ENCODE peak calls at places on chromosomes 11 and 22, in eight cellular contexts. U, T, G, F, B, O, J and A are unnamed samples.

GRCh38 chr22:27226666-27227065 is 569.3 kb downstream of the MIAT start:
- DNase-seq in G (no peak), T (no peak), F (peak; percentile 24), U (no peak), J (no peak), O (no peak), B (no peak), A (no peak)

GRCh38 chr11:90867416-90867815 is 644.6 kb upstream of the CHORDC1 start:
- DNase-seq in B (no peak), U (no peak), J (no peak), G (no peak), O (no peak), F (no peak), T (no peak), A (no peak)

GRCh38 chr11:6778518-6778917 is 4.3 kb upstream of the OR2AG1 start:
- DNase-seq in B (no peak), O (no peak), U (peak; percentile 44), G (no peak), F (no peak), T (no peak), J (no peak), A (no peak)

GRCh38 chr22:32325811-32326237 is 31.8 kb upstream of the RFPL3 start:
- DNase-seq in O (no peak), T (no peak), J (no peak), G (no peak), F (no peak), B (no peak), U (no peak), A (no peak)

GRCh38 chr11:17145972-17146371 is 61.8 kb downstream of the PIK3C2A start:
- DNase-seq in O (no peak), T (no peak), F (no peak), J (no peak), G (no peak), U (no peak), B (no peak), A (no peak)

GRCh38 chr11:83818349-83818748 is 532.2 kb upstream of the CCDC90B start:
- DNase-seq in B (no peak), F (peak; percentile 84), O (no peak), G (no peak), U (no peak), T (no peak), J (no peak), A (no peak)

GRCh38 chr11:86938900-86939880 is 16.0 kb downstream of the FZD4 start:
- DNase-seq in T (peak; percentile 36), J (no peak), F (peak; percentile 52), U (peak; percentile 95), B (peak; percentile 15), O (no peak), G (no peak), A (no peak)

GRCh38 chr22:37808294-37808657 is 542 bp downstream of the GCAT start:
- DNase-seq in F (no peak), O (no peak), G (no peak), T (no peak), B (no peak), U (no peak), J (no peak), A (no peak)

GRCh38 chr22:19819911-19820879 is 34.5 kb downstream of the GNB1L start:
- DNase-seq in J (no peak), O (no peak), U (no peak), G (no peak), F (no peak), T (no peak), B (no peak), A (no peak)

GRCh38 chr11:65496304-65497140 is 2.3 kb upstream of the MALAT1 start:
- DNase-seq in J (no peak), F (peak; percentile 14), T (no peak), O (no peak), B (no peak), U (no peak), G (peak; percentile 66), A (peak; percentile 7)

GRCh38 chr11:128776434-128777284 is 82.8 kb downstream of the FLI1 start:
- DNase-seq in T (no peak), F (no peak), U (peak; percentile 76), B (no peak), J (peak; percentile 61), G (no peak), O (peak; percentile 76), A (peak; percentile 45)

GRCh38 chr22:30224161-30224857 is 22.2 kb downstream of the LIF start:
- DNase-seq in G (no peak), F (peak; percentile 57), T (no peak), B (no peak), O (no peak), J (no peak), U (peak; percentile 43), A (no peak)

GRCh38 chr11:18203723-18204122 is 31.1 kb downstream of the MRGPRX4 start:
- DNase-seq in O (no peak), B (peak; percentile 13), F (peak; percentile 41), T (no peak), G (no peak), U (peak; percentile 9), J (no peak), A (no peak)

GRCh38 chr11:130202818-130203671 is 43.5 kb downstream of the ST14 start:
- DNase-seq in O (no peak), B (no peak), T (no peak), U (no peak), F (no peak), G (no peak), J (no peak), A (no peak)

GRCh38 chr11:58006940-58007339 is 16.7 kb upstream of the OR9Q1 start:
- DNase-seq in J (no peak), F (peak; percentile 70), O (no peak), G (no peak), T (no peak), B (no peak), U (no peak), A (no peak)

GRCh38 chr11:128291835-128292234 is 295.5 kb downstream of the ETS1 start:
- DNase-seq in O (no peak), J (peak; percentile 73), G (no peak), U (no peak), F (no peak), T (no peak), B (no peak), A (peak; percentile 67)

GRCh38 chr11:65454311-65454695 is 31.7 kb downstream of the NEAT1 start:
- DNase-seq in T (no peak), J (peak; percentile 36), G (no peak), O (no peak), B (no peak), U (no peak), F (peak; percentile 49), A (no peak)

GRCh38 chr11:11983427-11983826 is 25.0 kb downstream of the DKK3 start:
- DNase-seq in O (no peak), T (no peak), B (no peak), G (no peak), J (no peak), U (no peak), F (no peak), A (no peak)